ENCODE peak calls at places on chromosomes 16 and 17, in ten cellular contexts. U, H, Q, W, F, B, J, E, V and D are unnamed samples.

GRCh38 chr17:61168506-61168905 is 231.1 kb upstream of the TBX2 start:
- DNase-seq in E (peak; percentile 54), U (no peak), H (no peak), J (no peak), Q (peak; percentile 27), B (no peak), W (no peak), V (no peak), F (no peak), D (no peak)

GRCh38 chr17:29791336-29791735 is 138.7 kb downstream of the SSH2 start:
- DNase-seq in J (no peak), Q (no peak), H (no peak), B (no peak), E (no peak), F (no peak), W (no peak), V (no peak), U (no peak), D (no peak)

GRCh38 chr17:13600475-13601316 is 1.0 kb downstream of the HS3ST3A1 start:
- DNase-seq in W (peak; percentile 42), V (peak; percentile 15), Q (peak; percentile 68), U (no peak), E (no peak), H (no peak), F (peak; percentile 20), J (peak; percentile 43), B (no peak), D (no peak)

GRCh38 chr16:48124266-48124665 is 31.5 kb downstream of the ABCC12 start:
- DNase-seq in Q (no peak), F (no peak), W (no peak), B (no peak), E (no peak), V (no peak), U (no peak), J (no peak), H (no peak), D (no peak)

GRCh38 chr17:2241823-2242222 is 61.8 kb downstream of the SMG6 start:
- DNase-seq in B (no peak), F (no peak), J (no peak), E (peak; percentile 85), Q (peak; percentile 87), W (no peak), H (no peak), U (no peak), V (no peak), D (no peak)

GRCh38 chr16:11004351-11004750 is 60.0 kb downstream of the CLEC16A start:
- DNase-seq in U (no peak), J (no peak), H (no peak), F (no peak), E (peak; percentile 61), V (no peak), B (no peak), Q (peak; percentile 71), W (no peak), D (no peak)

GRCh38 chr17:42459983-42460300 is 1.3 kb downstream of the ATP6V0A1 start:
- DNase-seq in B (no peak), U (no peak), J (no peak), H (no peak), E (peak; percentile 62), F (peak; percentile 27), Q (peak; percentile 76), W (no peak), V (no peak), D (no peak)

GRCh38 chr17:10089221-10089799 is 109.1 kb downstream of the GAS7 start:
- DNase-seq in H (no peak), V (no peak), B (no peak), E (peak; percentile 5), W (no peak), U (no peak), Q (no peak), J (no peak), F (no peak), D (no peak)

GRCh38 chr17:36779550-36779949 is 157.7 kb upstream of the LHX1 start:
- DNase-seq in W (no peak), U (no peak), Q (no peak), E (no peak), J (no peak), B (no peak), H (no peak), F (no peak), V (no peak), D (no peak)

GRCh38 chr17:45889579-45889978 is 4.8 kb upstream of the MAPT start:
- DNase-seq in W (no peak), Q (no peak), F (no peak), U (no peak), H (no peak), E (no peak), B (no peak), J (no peak), V (no peak), D (no peak)

GRCh38 chr16:69672315-69672997 is 53.9 kb downstream of the NQO1 start:
- DNase-seq in J (no peak), V (no peak), H (no peak), F (no peak), Q (no peak), B (no peak), W (no peak), U (no peak), E (no peak), D (no peak)

GRCh38 chr17:35978346-35978745 is 3.0 kb downstream of the CCL16 start:
- DNase-seq in W (no peak), U (no peak), Q (no peak), H (no peak), F (no peak), E (no peak), J (no peak), B (no peak), V (no peak), D (no peak)

GRCh38 chr16:85428899-85429775 is 184.0 kb upstream of the GSE1 start:
- DNase-seq in W (peak; percentile 47), H (no peak), V (no peak), B (peak; percentile 25), U (no peak), F (no peak), Q (no peak), E (no peak), J (no peak), D (peak; percentile 39)

GRCh38 chr16:75256871-75257343 is 5.5 kb upstream of the BCAR1 start:
- DNase-seq in Q (peak; percentile 86), W (peak; percentile 74), U (no peak), E (no peak), V (peak; percentile 41), H (no peak), J (no peak), F (no peak), B (peak; percentile 41), D (peak; percentile 65)

GRCh38 chr17:66951605-66951953 is 12.9 kb upstream of the CACNG4 start:
- DNase-seq in V (no peak), W (no peak), J (no peak), E (no peak), U (no peak), B (no peak), Q (no peak), H (no peak), F (no peak), D (no peak)

GRCh38 chr17:62933986-62934385 is 32.0 kb upstream of the TANC2 start:
- DNase-seq in V (no peak), E (peak; percentile 6), F (no peak), U (no peak), Q (peak; percentile 23), H (no peak), B (peak; percentile 63), W (no peak), J (no peak), D (no peak)

GRCh38 chr17:61337247-61337812 is 62.3 kb upstream of the TBX2 start:
- DNase-seq in U (no peak), B (no peak), F (peak; percentile 32), H (no peak), V (no peak), E (no peak), W (no peak), Q (no peak), J (no peak), D (no peak)

DNA sequence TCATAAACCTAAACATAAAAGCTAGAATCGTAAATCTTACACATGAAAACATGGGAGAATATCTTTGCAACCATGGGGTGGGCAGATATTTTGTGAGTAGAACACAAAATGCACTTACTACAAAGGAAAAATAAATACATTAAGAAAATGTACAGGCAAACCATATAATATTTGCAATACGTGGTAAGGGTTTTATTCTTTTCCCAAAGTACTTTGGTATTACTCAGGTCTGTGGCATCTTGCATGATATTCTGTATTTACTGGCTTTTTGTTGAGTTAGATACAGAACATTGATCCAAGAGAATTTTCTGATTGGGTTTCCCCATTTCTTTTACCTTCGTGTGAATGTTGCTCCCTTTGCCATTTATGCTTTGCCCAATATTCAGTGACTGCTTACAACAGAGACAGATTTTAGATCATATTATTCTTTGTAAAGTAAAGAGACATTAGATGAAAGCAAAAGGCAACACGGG is 33.0 kb upstream of the ARHGAP17 start:
- DNase-seq in Q (no peak), F (no peak), H (no peak), E (no peak), V (no peak), B (no peak), U (no peak), J (no peak), W (no peak), D (no peak)
- H3K27ac ChIP-seq in Q (peak overlapping the region; percentile 93), F (peak overlapping the region; percentile 92), H (peak overlapping the region; percentile 91), E (peak overlapping the region; percentile 72), V (peak overlapping the region; percentile 85), B (peak overlapping the region; percentile 90), U (peak overlapping the region; percentile 74), J (no peak overlapping the region), W (no peak overlapping the region), D (peak overlapping the region; percentile 86)

GRCh38 chr17:1111599-1112443 is 68.0 kb downstream of the ABR start:
- DNase-seq in J (no peak), Q (no peak), V (peak; percentile 70), W (peak; percentile 81), U (no peak), H (peak; percentile 64), F (peak; percentile 46), B (no peak), E (no peak), D (no peak)
- H3K27ac ChIP-seq in J (no peak overlapping the region), Q (peak overlapping the region; percentile 60), V (peak overlapping the region; percentile 93), W (peak overlapping the region; percentile 8), U (no peak overlapping the region), H (peak overlapping the region; percentile 99), F (peak overlapping the region; percentile 79), B (peak overlapping the region; percentile 81), E (peak overlapping the region; percentile 93), D (no peak overlapping the region)

DNA sequence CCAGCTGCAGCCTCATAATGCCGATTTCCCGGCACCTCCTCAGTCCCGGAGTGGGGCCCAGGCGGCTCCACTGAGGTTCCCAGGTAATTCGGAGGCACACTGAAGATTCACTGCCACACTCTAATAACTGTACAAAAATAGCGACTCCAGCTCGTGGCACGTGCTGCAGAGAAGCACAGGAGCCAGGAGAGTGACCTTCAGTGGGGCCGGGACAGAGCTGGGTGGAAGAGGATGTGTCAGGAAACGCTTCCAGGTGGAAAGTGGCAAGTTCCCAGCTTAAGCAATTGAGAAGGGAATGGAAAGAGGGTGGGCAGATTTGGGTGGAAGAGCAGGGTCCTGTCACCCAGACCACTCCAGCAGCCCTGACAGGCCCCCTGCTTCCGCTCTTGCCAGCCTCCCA is 3.1 kb upstream of the TRAP1 start:
- DNase-seq in Q (no peak), W (no peak), J (no peak), H (no peak), F (no peak), U (no peak), V (no peak), B (no peak), E (no peak), D (no peak)
- H3K27ac ChIP-seq in Q (no peak overlapping the region), W (no peak overlapping the region), J (no peak overlapping the region), H (no peak overlapping the region), F (no peak overlapping the region), U (no peak overlapping the region), V (peak overlapping the region; percentile 30), B (no peak overlapping the region), E (no peak overlapping the region), D (no peak overlapping the region)

GRCh38 chr16:2963611-2964415 is at the start of gene KREMEN2:
- DNase-seq in E (no peak), W (peak; percentile 45), H (peak; percentile 82), J (peak; percentile 64), B (no peak), Q (peak; percentile 46), V (no peak), F (no peak), U (peak; percentile 16), D (peak; percentile 41)
- H3K27ac ChIP-seq in E (no peak within 1 kb of the TSS), W (no peak within 1 kb of the TSS), H (peak within 1 kb of the TSS; percentile 78), J (peak within 1 kb of the TSS; percentile 14), B (no peak within 1 kb of the TSS), Q (no peak within 1 kb of the TSS), V (no peak within 1 kb of the TSS), F (no peak within 1 kb of the TSS), U (no peak within 1 kb of the TSS), D (no peak within 1 kb of the TSS)